ENCODE peak calls at places on chromosomes 2 and 18, in four cellular contexts. S is fibroblast of the conjunctiva; P is activated effector memory CD4-positive, alpha-beta T cell treated with Interleukin-2 at 50 U/mL for 16 hours; B is left cardiac atrium. W is an unnamed sample.

GRCh38 chr2:220687231-220687843 is 884.8 kb downstream of the EPHA4 start:
- DNase-seq in S (peak; percentile 53), B (peak; percentile 67), P (peak; percentile 42), W (peak; percentile 74)

GRCh38 chr2:19580830-19581229 is 222.4 kb upstream of the OSR1 start:
- DNase-seq in S (no peak), B (peak; percentile 25), P (no peak), W (no peak)

GRCh38 chr2:118112771-118113334 is 24.6 kb downstream of the INSIG2 start:
- DNase-seq in P (no peak), B (no peak), S (no peak), W (no peak)

GRCh38 chr2:4110273-4110672 is 406.9 kb downstream of the DCDC2C start:
- DNase-seq in S (no peak), P (no peak), B (no peak), W (no peak)

GRCh38 chr2:8087480-8087840 is 594.4 kb upstream of the ID2 start:
- DNase-seq in B (no peak), S (no peak), P (no peak), W (no peak)

GRCh38 chr2:173077506-173078177 is 2.0 kb downstream of the MAP3K20 start:
- DNase-seq in S (peak; percentile 55), B (no peak), P (no peak), W (no peak)

GRCh38 chr2:172921538-172922236 is 154.0 kb upstream of the MAP3K20 start:
- DNase-seq in S (peak; percentile 20), B (no peak), P (no peak), W (no peak)

GRCh38 chr2:227788556-227788955 is 25.1 kb upstream of the CCL20 start:
- DNase-seq in P (no peak), B (no peak), S (no peak), W (no peak)

GRCh38 chr2:9107168-9108025 is 99.2 kb upstream of the ASAP2 start:
- DNase-seq in S (no peak), B (no peak), P (no peak), W (no peak)

GRCh38 chr2:71004857-71005256 is 10.2 kb upstream of the TEX261 start:
- DNase-seq in P (no peak), S (no peak), B (no peak), W (no peak)

GRCh38 chr18:23833714-23834113 is 144.5 kb downstream of the LAMA3 start:
- DNase-seq in P (no peak), S (no peak), B (no peak), W (no peak)